ENCODE peak calls at places on chromosome 4, in four cellular contexts. Y is mesendoderm, Q is EL, R is IMR-90. N is an unnamed sample.

GRCh38 chr4:8473198-8473919 is 32.8 kb downstream of the TRMT44 start:
- DNase-seq in Y (no peak), Q (peak), R (no peak), N (no peak)

GRCh38 chr4:53234669-53235068 is 131.2 kb downstream of the SCFD2 start:
- DNase-seq in Y (no peak), Q (no peak), R (no peak), N (no peak)

GRCh38 chr4:8352368-8353157 is 83.0 kb downstream of the HTRA3 start:
- DNase-seq in Y (no peak), Q (no peak), R (no peak), N (no peak)

GRCh38 chr4:7112656-7113055 is 44.8 kb upstream of the GRPEL1 start:
- DNase-seq in Y (no peak), Q (no peak), R (no peak), N (no peak)

GRCh38 chr4:21964762-21965319 is 16.3 kb upstream of the KCNIP4 start:
- DNase-seq in Y (no peak), Q (no peak), R (no peak), N (no peak)

GRCh38 chr4:77358315-77358928 is 201.4 kb downstream of the CCNG2 start:
- DNase-seq in Y (peak), Q (peak), R (peak), N (peak)

GRCh38 chr4:5045099-5045498 is 6.2 kb upstream of the STK32B start:
- DNase-seq in Y (peak), Q (peak), R (no peak), N (peak)

GRCh38 chr4:10737335-10737734 is 52.8 kb upstream of the CLNK start:
- DNase-seq in Y (peak), Q (no peak), R (peak), N (peak)

GRCh38 chr4:77849278-77849965 is 13.2 kb upstream of the MRPL1 start:
- DNase-seq in Y (no peak), Q (no peak), R (no peak), N (no peak)